ENCODE peak calls at places on chromosomes 5 and 9, in four cellular contexts. D, K, P and M are unnamed samples.

GRCh38 chr9:14258156-14258555 is 55.8 kb downstream of the NFIB start:
- DNase-seq in D (no peak), K (no peak), P (no peak), M (no peak)

GRCh38 chr5:765948-766631 is 18.4 kb downstream of the ZDHHC11B start:
- DNase-seq in D (no peak), K (no peak), P (no peak), M (peak)

GRCh38 chr5:148998174-148998797 is 64.6 kb downstream of the SH3TC2 start:
- DNase-seq in D (no peak), K (peak), P (peak), M (peak)

GRCh38 chr5:141560141-141560540 is 58.7 kb downstream of the DIAPH1 start:
- DNase-seq in D (no peak), K (no peak), P (no peak), M (no peak)

GRCh38 chr5:68680376-68680775 is 413.4 kb upstream of the SLC30A5 start:
- DNase-seq in D (no peak), K (no peak), P (no peak), M (no peak)

GRCh38 chr5:59562756-59563389 is 330.7 kb downstream of the PDE4D start:
- DNase-seq in D (peak), K (peak), P (no peak), M (no peak)

GRCh38 chr5:66789434-66789833 is 193.2 kb downstream of the MAST4 start:
- DNase-seq in D (no peak), K (no peak), P (no peak), M (no peak)

GRCh38 chr9:126851286-126851880 is 9.1 kb upstream of the ZBTB34 start:
- DNase-seq in D (no peak), K (no peak), P (no peak), M (no peak)

GRCh38 chr5:149240354-149240998 is 31.2 kb upstream of the AFAP1L1 start:
- DNase-seq in D (no peak), K (no peak), P (no peak), M (no peak)

GRCh38 chr5:148740966-148741742 is 85.3 kb upstream of the ADRB2 start:
- DNase-seq in D (no peak), K (peak), P (peak), M (peak)

GRCh38 chr5:175878544-175879438 is 7.4 kb downstream of the CPLX2 start:
- DNase-seq in D (no peak), K (no peak), P (peak), M (no peak)

GRCh38 chr5:131505237-131505908 is 129.7 kb downstream of the RAPGEF6 start:
- DNase-seq in D (no peak), K (no peak), P (no peak), M (no peak)

GRCh38 chr5:31435730-31436129 is 96.2 kb downstream of the DROSHA start:
- DNase-seq in D (no peak), K (no peak), P (no peak), M (no peak)

GRCh38 chr5:74186351-74187315 is 453.9 kb downstream of the ENC1 start:
- DNase-seq in D (no peak), K (no peak), P (no peak), M (no peak)

GRCh38 chr9:34809504-34810186 is 99.7 kb upstream of the CCL21 start:
- DNase-seq in D (no peak), K (no peak), P (peak), M (peak)

GRCh38 chr9:121499427-121500164 is at the start of gene GGTA1:
- DNase-seq in D (no peak), K (no peak), P (peak), M (peak)

GRCh38 chr9:109248133-109248581 is 72.7 kb downstream of the EPB41L4B start:
- DNase-seq in D (no peak), K (peak), P (no peak), M (peak)

GRCh38 chr9:133526721-133527321 is 2.1 kb upstream of the MYMK start:
- DNase-seq in D (no peak), K (no peak), P (no peak), M (no peak)

GRCh38 chr5:74257645-74258328 is 382.7 kb downstream of the ENC1 start:
- DNase-seq in D (no peak), K (no peak), P (peak), M (no peak)

GRCh38 chr9:113952651-113953050 is 76.5 kb downstream of the ZNF618 start:
- DNase-seq in D (no peak), K (no peak), P (no peak), M (no peak)

GRCh38 chr9:16282216-16282615 is 588.3 kb downstream of the BNC2 start:
- DNase-seq in D (no peak), K (no peak), P (no peak), M (no peak)

DNA sequence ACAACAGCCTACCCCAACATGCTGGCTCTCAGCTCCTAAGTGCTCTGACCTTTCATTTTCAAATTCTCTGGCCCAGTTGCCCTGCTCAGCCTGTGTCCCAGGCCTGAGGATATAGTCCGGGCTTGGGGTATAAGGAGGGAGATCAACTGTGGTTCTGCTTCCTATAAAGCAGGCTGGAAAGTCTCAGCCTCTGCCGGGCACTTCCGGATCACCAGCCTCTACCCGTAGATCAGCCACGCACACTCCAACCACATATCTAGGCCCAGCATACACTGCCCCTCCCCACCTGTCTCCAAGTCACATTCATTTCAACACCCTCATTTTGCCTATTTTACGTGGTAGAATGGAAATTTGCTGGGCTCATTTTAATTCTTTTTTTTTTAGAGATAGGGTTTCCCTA is 3.1 kb downstream of the ZER1 start:
- DNase-seq in D (no peak), K (no peak), P (no peak), M (no peak)
- TF ChIP-seq ZBTB33 in D (no peak), K (no peak), P (no peak), M (no peak)

GRCh38 chr9:87711857-87712800 is 13.8 kb upstream of the CTSL start:
- DNase-seq in D (no peak), K (peak), P (peak), M (peak)
- TF ChIP-seq USF2 in D (no peak), K (no peak), P (peak), M (no peak)

DNA sequence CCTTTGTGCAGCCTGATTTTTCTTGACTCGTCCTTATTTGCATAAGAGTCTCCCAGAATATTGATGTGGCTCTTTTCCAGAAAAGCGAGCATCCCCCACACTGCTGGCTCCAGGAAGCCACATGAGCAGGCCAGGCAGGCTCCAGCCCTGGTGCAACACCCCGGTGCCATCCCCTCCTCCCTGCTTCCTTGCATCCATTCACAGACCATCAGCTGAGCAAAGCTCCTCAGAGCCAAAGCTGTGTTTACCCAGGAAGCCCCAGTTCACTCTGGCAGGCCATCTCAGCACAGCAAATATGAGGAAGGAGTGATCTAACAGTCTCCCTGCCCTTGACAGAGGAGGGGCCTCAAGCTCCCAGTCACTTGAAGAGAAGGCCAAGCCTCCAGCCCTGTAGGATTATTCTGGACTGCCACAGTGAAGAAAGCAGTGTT is 34.4 kb downstream of the INSYN2B start:
- DNase-seq in D (no peak), K (no peak), P (no peak), M (peak)
- TF ChIP-seq CHD2 in D (no peak), K (no peak), P (no peak), M (no peak)

GRCh38 chr9:136093331-136093986 is 1.6 kb downstream of the NACC2 start:
- DNase-seq in D (no peak), K (no peak), P (peak), M (peak)
- TF ChIP-seq ZBTB33 in D (no peak), K (no peak), P (no peak), M (no peak)

GRCh38 chr5:6125781-6126180 is 252.6 kb downstream of the MED10 start:
- DNase-seq in D (no peak), K (no peak), P (no peak), M (no peak)
- TF ChIP-seq USF2 in D (no peak), K (no peak), P (no peak), M (no peak)